ENCODE peak calls at places on chromosomes 2 and 18, in nine cellular contexts. U is ACHN; N is stimulated activated CD4-positive, alpha-beta T cell treated with anti-CD3 and anti-CD28 coated beads, Interleukin-12 subunit alpha, Interleukin-12 subunit beta, amount 100 ng/mL, for 48 hours; G is stimulated activated CD8-positive, alpha-beta memory T cell treated with anti-CD3 and anti-CD28 coated beads, Interleukin-12 subunit alpha, Interleukin-12 subunit beta, amount 100 ng/mL, for 4 hours; K is A549; J is neural progenitor cell; L is activated naive CD8-positive, alpha-beta T cell treated with anti-CD3 and anti-CD28 coated beads for 36 hours; M is COR-L47; Q is CD8-positive, alpha-beta memory T cell. B is an unnamed sample.

GRCh38 chr2:108383146-108383830 is 5.5 kb downstream of the SULT1C4 start:
- DNase-seq in M (no peak), U (peak; percentile 37), G (no peak), Q (no peak), J (peak; percentile 56), K (no peak), L (no peak), N (no peak), B (no peak)

GRCh38 chr18:31039426-31039825 is 3.1 kb downstream of the DSC3 start:
- DNase-seq in G (no peak), Q (no peak), N (no peak), J (no peak), L (no peak), M (no peak), K (no peak), U (no peak), B (no peak)

GRCh38 chr18:79502785-79503184 is 107.1 kb downstream of the NFATC1 start:
- DNase-seq in Q (no peak), J (no peak), N (no peak), K (no peak), U (no peak), G (no peak), L (peak; percentile 4), M (no peak), B (no peak)

GRCh38 chr18:37451239-37451825 is 114.3 kb downstream of the CELF4 start:
- DNase-seq in J (no peak), M (no peak), G (no peak), Q (no peak), L (no peak), K (no peak), U (no peak), N (no peak), B (no peak)

GRCh38 chr2:62147610-62148301 is 48.2 kb upstream of the B3GNT2 start:
- DNase-seq in K (peak; percentile 18), N (no peak), L (no peak), Q (no peak), U (no peak), G (no peak), J (no peak), M (no peak), B (no peak)

GRCh38 chr18:49521251-49521650 is 34.2 kb upstream of the C18orf32 start:
- DNase-seq in U (no peak), J (peak; percentile 76), L (no peak), N (no peak), K (no peak), M (no peak), G (no peak), Q (no peak), B (no peak)

GRCh38 chr2:48530033-48530804 is at the start of gene STON1:
- DNase-seq in G (peak; percentile 4), M (no peak), Q (peak; percentile 19), L (peak; percentile 32), K (peak; percentile 17), U (peak; percentile 12), J (peak; percentile 72), N (peak; percentile 8), B (peak; percentile 11)

GRCh38 chr2:163593941-163594340 is 141.9 kb downstream of the FIGN start:
- DNase-seq in L (no peak), J (peak; percentile 27), G (no peak), M (peak; percentile 61), U (no peak), K (no peak), Q (no peak), N (no peak), B (no peak)

GRCh38 chr2:113225505-113226259 is 51.9 kb downstream of the PSD4 start:
- DNase-seq in N (no peak), M (peak; percentile 77), G (no peak), U (peak; percentile 97), Q (no peak), J (peak; percentile 87), K (peak; percentile 84), L (no peak), B (no peak)

GRCh38 chr2:29443627-29444026 is 328.4 kb downstream of the CLIP4 start:
- DNase-seq in L (no peak), U (no peak), G (no peak), Q (no peak), N (no peak), K (no peak), M (no peak), J (no peak), B (no peak)

GRCh38 chr2:165149439-165149838 is 54.4 kb downstream of the SCN3A start:
- DNase-seq in K (no peak), J (no peak), N (no peak), G (no peak), U (no peak), L (peak; percentile 12), M (no peak), Q (no peak), B (peak; percentile 60)

GRCh38 chr2:207045531-207045930 is 106.2 kb downstream of the CPO start:
- DNase-seq in U (no peak), N (no peak), J (no peak), L (no peak), K (no peak), G (no peak), Q (no peak), M (no peak), B (no peak)

GRCh38 chr2:144972676-144973075 is 452.8 kb upstream of the ZEB2 start:
- DNase-seq in Q (no peak), M (no peak), N (no peak), L (no peak), K (no peak), G (no peak), U (no peak), J (no peak), B (no peak)

GRCh38 chr2:220703279-220703678 is 868.8 kb downstream of the EPHA4 start:
- DNase-seq in Q (no peak), K (no peak), L (no peak), U (no peak), M (no peak), J (peak; percentile 50), N (no peak), G (no peak), B (no peak)

GRCh38 chr18:61333271-61333745 is at the start of gene CDH20:
- DNase-seq in N (no peak), L (peak; percentile 2), G (no peak), K (no peak), J (peak; percentile 79), Q (no peak), M (no peak), U (no peak), B (no peak)

GRCh38 chr2:64104944-64105343 is 39.3 kb downstream of the PELI1 start:
- DNase-seq in U (no peak), L (no peak), J (no peak), N (no peak), G (no peak), K (no peak), Q (no peak), M (peak; percentile 3), B (no peak)

GRCh38 chr2:10395893-10396292 is 52.2 kb downstream of the ODC1 start:
- DNase-seq in Q (no peak), N (no peak), M (no peak), U (no peak), K (no peak), L (no peak), G (no peak), J (no peak), B (no peak)

GRCh38 chr2:240463274-240463865 is 27.9 kb downstream of the GPC1 start:
- DNase-seq in J (no peak), G (no peak), U (no peak), M (no peak), N (no peak), Q (no peak), L (no peak), K (no peak), B (no peak)

GRCh38 chr18:63363951-63364350 is 3.1 kb downstream of the KDSR start:
- DNase-seq in Q (peak; percentile 19), N (no peak), G (no peak), L (no peak), K (no peak), U (no peak), J (no peak), M (no peak), B (no peak)